ENCODE peak calls at places on chromosomes 1 and 21, in nine cellular contexts. S, P, R, T, V, F, M, N and I are unnamed samples.

GRCh38 chr1:1343811-1344421 is 5.3 kb downstream of the DVL1 start:
- DNase-seq in S (no peak), P (no peak), R (no peak), T (no peak), V (no peak), F (no peak), M (no peak), N (no peak), I (no peak)

GRCh38 chr1:117003253-117003875 is 1.8 kb downstream of the CD101 start:
- DNase-seq in S (no peak), P (no peak), R (no peak), T (no peak), V (no peak), F (no peak), M (no peak), N (no peak), I (no peak)

GRCh38 chr1:212488436-212489283 is 55.9 kb downstream of the NENF start:
- DNase-seq in S (no peak), P (no peak), R (peak; percentile 87), T (peak; percentile 81), V (peak; percentile 97), F (peak; percentile 67), M (peak; percentile 87), N (peak; percentile 60), I (no peak)

GRCh38 chr1:72567511-72567910 is 285.2 kb upstream of the NEGR1 start:
- DNase-seq in S (no peak), P (no peak), R (no peak), T (no peak), V (peak; percentile 61), F (no peak), M (peak; percentile 23), N (no peak), I (peak; percentile 2)

GRCh38 chr21:16633851-16634521 is 878.9 kb upstream of the CXADR start:
- DNase-seq in S (no peak), P (no peak), R (no peak), T (no peak), V (peak; percentile 64), F (no peak), M (no peak), N (no peak), I (no peak)

GRCh38 chr1:74714429-74715362 is 18.2 kb downstream of the CRYZ start:
- DNase-seq in S (no peak), P (no peak), R (no peak), T (peak; percentile 44), V (no peak), F (no peak), M (no peak), N (no peak), I (no peak)

GRCh38 chr1:81998165-81998564 is 197.4 kb downstream of the ADGRL2 start:
- DNase-seq in S (no peak), P (peak; percentile 18), R (no peak), T (no peak), V (peak; percentile 9), F (no peak), M (peak; percentile 4), N (no peak), I (no peak)

GRCh38 chr1:202835548-202836072 is 24.9 kb downstream of the PCAT6 start:
- DNase-seq in S (no peak), P (no peak), R (no peak), T (peak; percentile 32), V (no peak), F (no peak), M (peak; percentile 19), N (no peak), I (no peak)

GRCh38 chr1:31617917-31618746 is 643 bp downstream of the HCRTR1 start:
- DNase-seq in S (no peak), P (peak; percentile 42), R (peak; percentile 62), T (peak; percentile 56), V (peak; percentile 22), F (peak; percentile 40), M (peak; percentile 17), N (no peak), I (no peak)

GRCh38 chr1:11838349-11839272 is 9.0 kb downstream of the NPPA start:
- DNase-seq in S (no peak), P (peak; percentile 69), R (peak; percentile 81), T (peak; percentile 69), V (peak; percentile 62), F (peak; percentile 74), M (peak; percentile 52), N (no peak), I (no peak)
- H3K4me3 ChIP-seq in S (no peak overlapping the region), P (no peak overlapping the region), R (no peak overlapping the region), T (no peak overlapping the region), V (no peak overlapping the region), F (no peak overlapping the region), M (no peak overlapping the region), N (no peak overlapping the region), I (no peak overlapping the region)

DNA sequence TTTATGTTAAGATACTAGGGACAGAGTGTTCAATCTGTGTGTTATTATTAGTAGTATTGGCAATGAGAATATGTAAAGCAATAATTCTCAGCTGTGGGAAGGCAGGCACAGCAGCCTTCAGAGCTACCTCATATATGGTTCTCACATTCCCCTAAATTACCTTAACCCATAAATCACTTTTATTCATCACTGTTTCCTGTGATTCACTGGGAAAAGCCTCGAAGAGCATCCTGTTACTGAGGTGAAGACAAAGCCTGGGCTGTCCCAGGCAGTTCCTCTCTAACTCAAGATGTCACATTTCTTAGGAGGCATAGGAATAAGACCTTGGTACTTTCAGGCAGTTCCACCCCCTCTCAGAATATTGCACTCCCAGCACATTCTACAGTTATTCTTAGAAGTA is 965.7 kb downstream of the NCAM2 start:
- DNase-seq in S (no peak), P (no peak), R (no peak), T (no peak), V (no peak), F (no peak), M (no peak), N (no peak), I (no peak)
- TF ChIP-seq CTCF in S (no peak), P (no peak), R (no peak), T (no peak), V (no peak), F (no peak), M (no peak), N (no peak), I (no peak)

GRCh38 chr1:153616144-153616884 is at the start of gene S100A14:
- DNase-seq in S (no peak), P (peak; percentile 55), R (peak; percentile 94), T (no peak), V (no peak), F (peak; percentile 90), M (no peak), N (no peak), I (no peak)
- H3K4me3 ChIP-seq in S (no peak within 1 kb of the TSS), P (no peak within 1 kb of the TSS), R (peak within 1 kb of the TSS; percentile 42), T (no peak within 1 kb of the TSS), V (no peak within 1 kb of the TSS), F (peak within 1 kb of the TSS; percentile 10), M (no peak within 1 kb of the TSS), N (no peak within 1 kb of the TSS), I (no peak within 1 kb of the TSS)

GRCh38 chr1:175225805-175226129 is 33.2 kb upstream of the KIAA0040 start:
- DNase-seq in S (no peak), P (no peak), R (no peak), T (no peak), V (no peak), F (no peak), M (no peak), N (no peak), I (no peak)
- TF ChIP-seq CTCF in S (no peak), P (no peak), R (no peak), T (peak; percentile 24), V (no peak), F (no peak), M (no peak), N (no peak), I (no peak)

GRCh38 chr1:223748405-223748772 is 36.0 kb downstream of the CAPN2 start:
- DNase-seq in S (no peak), P (no peak), R (no peak), T (peak; percentile 76), V (peak; percentile 60), F (no peak), M (peak; percentile 62), N (no peak), I (no peak)
- H3K4me3 ChIP-seq in S (peak overlapping the region; percentile 75), P (peak overlapping the region; percentile 62), R (no peak overlapping the region), T (peak overlapping the region; percentile 53), V (no peak overlapping the region), F (peak overlapping the region; percentile 29), M (no peak overlapping the region), N (no peak overlapping the region), I (no peak overlapping the region)